ENCODE peak calls at places on chromosomes 5 and 9, in four cellular contexts. One of them, this sample, is unnamed.

GRCh38 chr5:100780376-100780870 is 122.7 kb downstream of the ST8SIA4 start:
- DNase-seq in IMR-90: no peak
- DNase-seq in K562: no peak
- DNase-seq in A549: no peak
- DNase-seq in this sample: no peak

GRCh38 chr5:146515473-146516150 is 378 bp downstream of the GPR151 start:
- DNase-seq in IMR-90: no peak
- DNase-seq in K562: no peak
- DNase-seq in A549: no peak
- DNase-seq in this sample: no peak

GRCh38 chr9:134157378-134157885 is 6.9 kb downstream of the RNU6ATAC start:
- DNase-seq in IMR-90: no peak
- DNase-seq in K562: no peak
- DNase-seq in A549: no peak
- DNase-seq in this sample: no peak

GRCh38 chr5:141199359-141200235 is at the start of gene PCDHB11:
- DNase-seq in IMR-90: no peak
- DNase-seq in K562: peak
- DNase-seq in A549: peak
- DNase-seq in this sample: peak

GRCh38 chr9:114372971-114373591 is 14.7 kb downstream of the AKNA start:
- DNase-seq in IMR-90: no peak
- DNase-seq in K562: no peak
- DNase-seq in A549: no peak
- DNase-seq in this sample: no peak

GRCh38 chr9:124857533-124858162 is 4.1 kb downstream of the RPL35 start:
- DNase-seq in IMR-90: no peak
- DNase-seq in K562: no peak
- DNase-seq in A549: no peak
- DNase-seq in this sample: no peak

GRCh38 chr5:82551220-82551619 is 273.1 kb upstream of the RPS23 start:
- DNase-seq in IMR-90: no peak
- DNase-seq in K562: no peak
- DNase-seq in A549: no peak
- DNase-seq in this sample: no peak

GRCh38 chr5:131194725-131195124 is 24.0 kb downstream of the LYRM7 start:
- DNase-seq in IMR-90: no peak
- DNase-seq in K562: no peak
- DNase-seq in A549: no peak
- DNase-seq in this sample: no peak

GRCh38 chr5:179781846-179782245 is 11.9 kb upstream of the LTC4S start:
- DNase-seq in IMR-90: no peak
- DNase-seq in K562: no peak
- DNase-seq in A549: no peak
- DNase-seq in this sample: no peak

GRCh38 chr9:77616191-77616590 is 31.9 kb downstream of the GNA14 start:
- DNase-seq in IMR-90: no peak
- DNase-seq in K562: no peak
- DNase-seq in A549: no peak
- DNase-seq in this sample: no peak

GRCh38 chr5:122420126-122420525 is 108.1 kb downstream of the SNCAIP start:
- DNase-seq in IMR-90: peak
- DNase-seq in K562: no peak
- DNase-seq in A549: no peak
- DNase-seq in this sample: no peak

GRCh38 chr9:93653762-93654161 is 77.4 kb downstream of the PHF2 start:
- DNase-seq in IMR-90: no peak
- DNase-seq in K562: no peak
- DNase-seq in A549: no peak
- DNase-seq in this sample: no peak

GRCh38 chr9:98142182-98142924 is 23.3 kb upstream of the TRIM14 start:
- DNase-seq in IMR-90: no peak
- DNase-seq in K562: no peak
- DNase-seq in A549: no peak
- DNase-seq in this sample: peak

GRCh38 chr5:174082286-174082685 is 36.8 kb downstream of the NSG2 start:
- DNase-seq in IMR-90: no peak
- DNase-seq in K562: no peak
- DNase-seq in A549: no peak
- DNase-seq in this sample: no peak

GRCh38 chr5:52787600-52788504 is at the start of the genes ITGA1 and PELO:
- DNase-seq in IMR-90: peak
- DNase-seq in K562: no peak
- DNase-seq in A549: peak
- DNase-seq in this sample: peak

GRCh38 chr5:145178667-145179523 is 656.2 kb downstream of the PRELID2 start:
- DNase-seq in IMR-90: no peak
- DNase-seq in K562: no peak
- DNase-seq in A549: no peak
- DNase-seq in this sample: peak

GRCh38 chr5:61450170-61450815 is 118.2 kb downstream of the ZSWIM6 start:
- DNase-seq in IMR-90: peak
- DNase-seq in K562: no peak
- DNase-seq in A549: peak
- DNase-seq in this sample: no peak

GRCh38 chr5:136279314-136279713 is 86.0 kb downstream of the TRPC7 start:
- DNase-seq in IMR-90: no peak
- DNase-seq in K562: no peak
- DNase-seq in A549: no peak
- DNase-seq in this sample: no peak

GRCh38 chr5:163408311-163408923 is 29.0 kb upstream of the CCNG1 start:
- DNase-seq in IMR-90: peak
- DNase-seq in K562: peak
- DNase-seq in A549: peak
- DNase-seq in this sample: peak

GRCh38 chr9:133726401-133727276 is 11.5 kb downstream of the SARDH start:
- DNase-seq in IMR-90: peak
- DNase-seq in K562: peak
- DNase-seq in A549: peak
- DNase-seq in this sample: peak

GRCh38 chr5:137199966-137200365 is 299.2 kb downstream of the SPOCK1 start:
- DNase-seq in IMR-90: peak
- DNase-seq in K562: no peak
- DNase-seq in A549: peak
- DNase-seq in this sample: no peak

GRCh38 chr5:107535849-107536248 is 134.9 kb downstream of the EFNA5 start:
- DNase-seq in IMR-90: no peak
- DNase-seq in K562: no peak
- DNase-seq in A549: no peak
- DNase-seq in this sample: no peak

GRCh38 chr5:141529002-141529401 is 40.1 kb downstream of the PCDHGC5 start:
- DNase-seq in IMR-90: peak
- DNase-seq in K562: no peak
- DNase-seq in A549: no peak
- DNase-seq in this sample: no peak

GRCh38 chr9:33146298-33146697 is 20.8 kb downstream of the B4GALT1 start:
- DNase-seq in IMR-90: no peak
- DNase-seq in K562: no peak
- DNase-seq in A549: no peak
- DNase-seq in this sample: no peak

GRCh38 chr5:38846379-38846967 is 661 bp downstream of the OSMR start:
- DNase-seq in IMR-90: peak
- DNase-seq in K562: no peak
- DNase-seq in A549: peak
- DNase-seq in this sample: peak

GRCh38 chr5:38847549-38848341 is 1.9 kb downstream of the OSMR start:
- DNase-seq in IMR-90: peak
- DNase-seq in K562: no peak
- DNase-seq in A549: peak
- DNase-seq in this sample: no peak

GRCh38 chr5:38848637-38849036 is 2.8 kb downstream of the OSMR start:
- DNase-seq in IMR-90: no peak
- DNase-seq in K562: no peak
- DNase-seq in A549: no peak
- DNase-seq in this sample: no peak

GRCh38 chr5:38843665-38844064 is 2.1 kb upstream of the OSMR start:
- DNase-seq in IMR-90: no peak
- DNase-seq in K562: no peak
- DNase-seq in A549: no peak
- DNase-seq in this sample: no peak

DNA sequence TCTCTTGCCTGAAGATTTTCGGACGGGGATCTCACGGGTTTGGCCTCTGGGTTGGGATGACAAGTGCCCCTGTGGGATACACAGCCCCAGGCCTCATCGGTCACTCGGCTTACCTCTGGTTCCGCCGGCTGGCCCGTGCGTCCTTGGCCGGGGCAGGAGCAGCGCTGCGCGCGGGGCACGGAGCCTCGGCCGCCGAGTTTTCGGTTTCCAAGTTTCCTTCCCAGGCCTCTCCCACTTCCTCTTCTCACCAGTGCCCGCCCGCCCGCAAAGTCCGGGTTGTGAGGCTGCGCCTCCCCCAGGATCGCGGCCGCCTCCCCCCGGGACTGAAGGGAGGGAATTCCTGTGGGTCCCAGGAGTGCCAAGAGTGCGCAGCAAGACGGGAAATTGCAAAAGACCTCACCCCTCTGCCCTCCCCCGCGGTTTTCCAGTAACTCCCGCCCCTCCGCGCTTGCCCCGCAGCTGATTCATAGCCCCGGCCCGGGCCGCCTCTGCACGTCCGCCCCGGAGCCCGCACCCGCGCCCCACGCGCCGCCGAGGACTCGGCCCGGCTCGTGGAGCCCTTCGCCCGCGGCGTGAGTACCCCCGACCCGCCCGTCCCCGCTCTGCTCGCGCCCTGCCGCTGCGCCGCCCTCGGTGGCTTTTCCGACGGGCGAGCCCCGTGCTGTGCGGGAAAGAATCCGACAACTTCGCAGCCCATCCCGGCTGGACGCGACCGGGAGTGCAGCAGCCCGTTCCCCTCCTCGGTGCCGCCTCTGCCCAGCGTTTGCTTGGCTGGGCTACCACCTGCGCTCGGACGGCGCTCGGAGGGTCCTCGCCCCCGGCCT is at the start of gene OSMR:
- DNase-seq in IMR-90: peak
- DNase-seq in K562: peak
- DNase-seq in A549: peak
- DNase-seq in this sample: peak
- TF ChIP-seq MAZ in IMR-90: peak
- TF ChIP-seq MAZ in K562: peak
- TF ChIP-seq MAZ in A549: peak
- TF ChIP-seq MAZ in this sample: peak

DNA sequence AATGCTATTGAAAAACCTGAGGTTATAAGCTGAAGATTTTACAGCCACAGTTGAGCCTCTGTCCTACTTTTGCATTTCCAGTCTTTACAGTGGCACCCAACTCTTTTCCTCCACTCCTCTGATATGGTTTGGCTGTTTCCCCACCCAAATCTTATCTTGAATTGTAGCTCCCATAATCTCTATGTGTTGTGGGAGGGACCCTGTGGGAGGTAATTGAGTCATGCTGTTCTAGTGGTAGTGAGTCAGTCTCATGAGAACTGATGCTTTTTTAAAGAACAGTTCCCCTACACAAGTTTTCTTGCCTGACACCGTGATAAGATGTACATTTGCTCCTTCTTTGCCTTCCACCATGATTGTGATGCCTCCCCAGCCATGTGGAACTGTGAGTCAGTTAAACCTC is 646.1 kb upstream of the SEMA6A start:
- DNase-seq in IMR-90: no peak
- DNase-seq in K562: no peak
- DNase-seq in A549: no peak
- DNase-seq in this sample: no peak
- TF ChIP-seq MAZ in IMR-90: no peak
- TF ChIP-seq MAZ in K562: no peak
- TF ChIP-seq MAZ in A549: no peak
- TF ChIP-seq MAZ in this sample: no peak

GRCh38 chr5:407051-407450 is 35.9 kb upstream of the EXOC3 start:
- DNase-seq in IMR-90: peak
- DNase-seq in K562: no peak
- DNase-seq in A549: no peak
- DNase-seq in this sample: no peak

GRCh38 chr5:415928-416635 is 26.9 kb upstream of the EXOC3 start:
- DNase-seq in IMR-90: no peak
- DNase-seq in K562: no peak
- DNase-seq in A549: no peak
- DNase-seq in this sample: peak

GRCh38 chr5:410911-411517 is 32.0 kb upstream of the EXOC3 start:
- DNase-seq in IMR-90: peak
- DNase-seq in K562: no peak
- DNase-seq in A549: no peak
- DNase-seq in this sample: no peak

GRCh38 chr5:407801-408268 is 35.1 kb upstream of the EXOC3 start:
- DNase-seq in IMR-90: no peak
- DNase-seq in K562: no peak
- DNase-seq in A549: no peak
- DNase-seq in this sample: no peak

DNA sequence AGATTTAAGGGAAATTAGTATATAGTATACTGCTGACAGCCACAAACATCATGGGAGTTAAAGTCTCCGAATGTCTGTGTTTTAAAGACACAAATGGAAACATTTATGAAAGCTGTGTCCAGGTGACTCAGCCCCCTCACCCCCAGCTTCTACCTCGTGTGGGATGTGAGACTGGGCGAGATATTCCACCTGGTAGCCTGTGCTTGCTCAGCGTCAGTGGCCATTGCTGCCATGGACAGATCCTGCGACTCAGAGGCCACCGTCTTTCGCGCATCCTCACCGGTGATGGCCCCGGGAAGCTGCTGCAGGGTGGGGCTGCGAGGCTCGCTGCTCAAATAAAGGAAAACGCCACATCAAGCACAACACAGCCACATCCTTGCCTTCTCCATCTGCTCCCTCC is 31.2 kb upstream of the EXOC3 start:
- DNase-seq in IMR-90: no peak
- DNase-seq in K562: no peak
- DNase-seq in A549: no peak
- DNase-seq in this sample: no peak
- TF ChIP-seq MAZ in IMR-90: no peak
- TF ChIP-seq MAZ in K562: no peak
- TF ChIP-seq MAZ in A549: no peak
- TF ChIP-seq MAZ in this sample: no peak

GRCh38 chr5:74507596-74507995 is 132.9 kb downstream of the ENC1 start:
- DNase-seq in IMR-90: no peak
- DNase-seq in K562: no peak
- DNase-seq in A549: no peak
- DNase-seq in this sample: no peak

GRCh38 chr5:74516217-74516636 is 124.3 kb downstream of the ENC1 start:
- DNase-seq in IMR-90: peak
- DNase-seq in K562: no peak
- DNase-seq in A549: no peak
- DNase-seq in this sample: peak

GRCh38 chr5:74514888-74515551 is 125.5 kb downstream of the ENC1 start:
- DNase-seq in IMR-90: no peak
- DNase-seq in K562: no peak
- DNase-seq in A549: no peak
- DNase-seq in this sample: peak

GRCh38 chr5:74506119-74506518 is 134.4 kb downstream of the ENC1 start:
- DNase-seq in IMR-90: no peak
- DNase-seq in K562: no peak
- DNase-seq in A549: no peak
- DNase-seq in this sample: no peak

DNA sequence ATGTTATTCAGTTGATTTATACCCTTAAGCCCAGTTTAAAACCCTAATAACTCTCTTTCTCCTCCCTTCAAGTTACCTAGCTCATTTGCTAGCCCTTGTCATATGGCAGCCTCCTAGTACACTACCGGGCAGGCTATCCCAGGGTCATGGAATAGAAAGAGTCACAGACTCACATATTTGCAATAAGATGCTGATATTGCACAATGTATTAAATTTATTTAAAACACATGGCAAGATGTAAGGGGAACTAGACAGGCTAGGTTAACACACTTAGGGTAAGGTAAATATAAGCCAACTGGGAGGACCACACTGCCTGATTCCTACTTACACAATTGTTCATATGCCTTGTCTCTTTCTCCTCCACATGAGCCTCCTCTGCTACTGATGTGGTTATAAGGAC is 130.1 kb downstream of the ENC1 start:
- DNase-seq in IMR-90: no peak
- DNase-seq in K562: no peak
- DNase-seq in A549: no peak
- DNase-seq in this sample: no peak
- TF ChIP-seq MAZ in IMR-90: no peak
- TF ChIP-seq MAZ in K562: no peak
- TF ChIP-seq MAZ in A549: no peak
- TF ChIP-seq MAZ in this sample: no peak